ENCODE peak calls at places on chromosome 22, in seven cellular contexts. T is Kasumi-1; Q is HFF-Myc; S is central memory CD4-positive, alpha-beta T cell; C is fibroblast of mammary gland; F is stimulated activated CD4-positive, alpha-beta T cell treated with anti-CD3 and anti-CD28 coated beads, TNF-alpha, amount 100 ng/mL, for 24 hours; R is suprapubic skin. D is an unnamed sample.

GRCh38 chr22:30252411-30253204 is 6.0 kb upstream of the LIF start:
- DNase-seq in T (no peak), Q (no peak), S (no peak), C (no peak), F (no peak), R (no peak), D (peak)

GRCh38 chr22:20319041-20319744 is 667 bp downstream of the DGCR6L start:
- DNase-seq in T (peak), Q (no peak), S (no peak), C (no peak), F (no peak), R (peak), D (no peak)

GRCh38 chr22:19022755-19023154 is 86.7 kb upstream of the PRODH start:
- DNase-seq in T (no peak), Q (no peak), S (peak), C (no peak), F (no peak), R (no peak), D (no peak)

GRCh38 chr22:46748948-46749681 is 11.1 kb upstream of the CERK start:
- DNase-seq in T (peak), Q (no peak), S (peak), C (peak), F (no peak), R (no peak), D (peak)

GRCh38 chr22:44664149-44664548 is 37.9 kb upstream of the PRR5 start:
- DNase-seq in T (peak), Q (no peak), S (peak), C (no peak), F (no peak), R (peak), D (peak)

GRCh38 chr22:39277135-39277607 is 32.4 kb upstream of the PDGFB start:
- DNase-seq in T (no peak), Q (no peak), S (no peak), C (peak), F (no peak), R (no peak), D (no peak)

GRCh38 chr22:19514831-19515565 is 9.2 kb downstream of the CLDN5 start:
- DNase-seq in T (no peak), Q (no peak), S (no peak), C (peak), F (no peak), R (no peak), D (no peak)

GRCh38 chr22:24406322-24407277 is 20.8 kb upstream of the ADORA2A start:
- DNase-seq in T (peak), Q (no peak), S (no peak), C (no peak), F (no peak), R (no peak), D (no peak)

GRCh38 chr22:26461188-26461810 is 22.3 kb downstream of the HPS4 start:
- DNase-seq in T (peak), Q (no peak), S (no peak), C (peak), F (peak), R (no peak), D (no peak)

GRCh38 chr22:30206964-30207363 is 39.6 kb downstream of the LIF start:
- DNase-seq in T (no peak), Q (peak), S (no peak), C (peak), F (no peak), R (peak), D (no peak)

GRCh38 chr22:45995405-45996101 is 18.6 kb upstream of the WNT7B start:
- DNase-seq in T (no peak), Q (no peak), S (no peak), C (no peak), F (no peak), R (no peak), D (no peak)

GRCh38 chr22:48669226-48669625 is 1158.4 kb downstream of the BRD1 start:
- DNase-seq in T (no peak), Q (no peak), S (no peak), C (no peak), F (no peak), R (no peak), D (no peak)

GRCh38 chr22:20235453-20235991 is 32.6 kb downstream of the RTN4R start:
- DNase-seq in T (peak), Q (no peak), S (no peak), C (no peak), F (no peak), R (no peak), D (no peak)

GRCh38 chr22:28947125-28947524 is 63.8 kb downstream of the ZNRF3 start:
- DNase-seq in T (no peak), Q (no peak), S (no peak), C (no peak), F (no peak), R (no peak), D (no peak)

GRCh38 chr22:30565341-30565740 is 9.1 kb downstream of the GAL3ST1 start:
- DNase-seq in T (no peak), Q (no peak), S (no peak), C (peak), F (no peak), R (no peak), D (no peak)

D was measured in GF-D8.